ENCODE peak calls at places on chromosomes 16 and 17, in four cellular contexts. I, A, W and P are unnamed samples.

GRCh38 chr16:8648867-8649266 is 25.6 kb upstream of the ABAT start:
- DNase-seq in A (no peak), I (no peak), W (no peak), P (no peak)

GRCh38 chr17:48123776-48124388 is 16.3 kb downstream of the SNX11 start:
- DNase-seq in W (no peak), I (no peak), A (no peak), P (no peak)

GRCh38 chr16:10188236-10188635 is 6.0 kb upstream of the GRIN2A start:
- DNase-seq in A (no peak), I (no peak), W (no peak), P (no peak)

GRCh38 chr16:20944861-20945390 is 44.4 kb downstream of the LYRM1 start:
- DNase-seq in I (no peak), A (no peak), W (no peak), P (peak)

GRCh38 chr17:80491478-80492342 is 15.3 kb upstream of the NPTX1 start:
- DNase-seq in W (peak), I (no peak), A (no peak), P (no peak)

GRCh38 chr16:4664538-4665418 is 28.6 kb upstream of the NUDT16L1 start:
- DNase-seq in I (peak), W (peak), A (no peak), P (peak)

GRCh38 chr16:86494565-86495356 is 15.6 kb upstream of the FOXF1 start:
- DNase-seq in I (no peak), A (no peak), W (no peak), P (no peak)

GRCh38 chr17:62693616-62694415 is 66.3 kb downstream of the MRC2 start:
- DNase-seq in W (no peak), I (no peak), A (no peak), P (peak)

GRCh38 chr16:54886078-54886477 is 44.6 kb upstream of the IRX5 start:
- DNase-seq in A (no peak), I (no peak), W (no peak), P (no peak)

GRCh38 chr17:9401434-9401833 is 174.2 kb downstream of the STX8 start:
- DNase-seq in W (no peak), A (no peak), I (no peak), P (no peak)

GRCh38 chr17:10063730-10064221 is 134.6 kb downstream of the GAS7 start:
- DNase-seq in I (no peak), W (peak), A (peak), P (no peak)

GRCh38 chr16:8753411-8754054 is 43.9 kb downstream of the TMEM186 start:
- DNase-seq in W (no peak), A (no peak), I (no peak), P (no peak)

GRCh38 chr16:16183562-16183961 is 39.7 kb downstream of the ABCC6 start:
- DNase-seq in W (no peak), A (no peak), I (no peak), P (peak)

GRCh38 chr16:16086653-16087446 is 136.4 kb downstream of the ABCC6 start:
- DNase-seq in I (no peak), W (no peak), A (no peak), P (no peak)

GRCh38 chr17:73215414-73215813 is 22.6 kb downstream of the COG1 start:
- DNase-seq in I (peak), A (no peak), W (no peak), P (peak)

GRCh38 chr17:62963296-62963695 is 2.7 kb upstream of the TANC2 start:
- DNase-seq in W (no peak), A (no peak), I (no peak), P (no peak)

GRCh38 chr16:23826528-23827244 is 9.1 kb upstream of the PRKCB start:
- DNase-seq in I (no peak), W (no peak), A (no peak), P (no peak)

GRCh38 chr16:55832788-55833583 is at the start of gene CES1:
- DNase-seq in I (no peak), W (peak), A (no peak), P (no peak)

GRCh38 chr17:74922172-74922571 is 883 bp downstream of the USH1G start:
- DNase-seq in I (no peak), W (no peak), A (no peak), P (peak)

GRCh38 chr17:596287-596686 is 118.4 kb downstream of the VPS53 start:
- DNase-seq in I (no peak), W (no peak), A (no peak), P (no peak)